ENCODE peak calls at places on chromosomes 11 and 22, in six cellular contexts. P is ELF-1, Z is AML-193, N is ascending aorta, Y is NCI-H1092 treated with DMSO at 0.1 percent for 48 hours, B is AG20443. G is an unnamed sample.

GRCh38 chr22:37030560-37031281 is 11.2 kb downstream of the MPST start:
- DNase-seq in P (no peak), Z (no peak), N (no peak), Y (no peak), B (no peak), G (no peak)

GRCh38 chr22:21449531-21450319 is 17.5 kb upstream of the TMEM191C start:
- DNase-seq in P (no peak), Z (no peak), N (no peak), Y (no peak), B (no peak), G (no peak)

GRCh38 chr11:83007477-83007876 is 64.2 kb downstream of the RAB30 start:
- DNase-seq in P (no peak), Z (no peak), N (no peak), Y (no peak), B (no peak), G (no peak)

GRCh38 chr11:32427935-32428664 is 7.2 kb downstream of the WT1 start:
- DNase-seq in P (peak), Z (no peak), N (no peak), Y (no peak), B (peak), G (peak)

GRCh38 chr11:76910620-76911414 is 50.1 kb downstream of the ACER3 start:
- DNase-seq in P (peak), Z (no peak), N (no peak), Y (no peak), B (peak), G (peak)

GRCh38 chr11:32561835-32562234 is 21.8 kb upstream of the EIF3M start:
- DNase-seq in P (peak), Z (no peak), N (no peak), Y (no peak), B (no peak), G (peak)

GRCh38 chr11:12008790-12009616 is 577 bp upstream of the DKK3 start:
- DNase-seq in P (peak), Z (no peak), N (no peak), Y (peak), B (peak), G (peak)

GRCh38 chr22:26884921-26885320 is 227.5 kb downstream of the MIAT start:
- DNase-seq in P (no peak), Z (no peak), N (peak), Y (no peak), B (no peak), G (no peak)

GRCh38 chr11:108498046-108498815 is at the start of gene POGLUT3:
- DNase-seq in P (peak), Z (peak), N (no peak), Y (peak), B (peak), G (peak)

GRCh38 chr11:123063396-123064267 is 1.7 kb upstream of the HSPA8 start:
- DNase-seq in P (peak), Z (peak), N (no peak), Y (peak), B (peak), G (peak)

GRCh38 chr11:116263020-116263419 is 509.8 kb downstream of the BUD13 start:
- DNase-seq in P (no peak), Z (no peak), N (no peak), Y (no peak), B (no peak), G (no peak)

GRCh38 chr11:132158091-132158490 is 787.7 kb downstream of the NTM start:
- DNase-seq in P (peak), Z (no peak), N (no peak), Y (peak), B (peak), G (peak)

GRCh38 chr22:32030508-32031247 is 12.4 kb upstream of the SLC5A1 start:
- DNase-seq in P (no peak), Z (no peak), N (no peak), Y (no peak), B (no peak), G (no peak)

GRCh38 chr11:6438979-6439571 is 1.7 kb downstream of the HPX start:
- DNase-seq in P (peak), Z (peak), N (no peak), Y (peak), B (peak), G (peak)

GRCh38 chr22:40030757-40031092 is 36.0 kb downstream of the FAM83F start:
- DNase-seq in P (no peak), Z (no peak), N (no peak), Y (no peak), B (no peak), G (peak)

GRCh38 chr22:21082248-21082647 is 36.5 kb downstream of the LRRC74B start:
- DNase-seq in P (no peak), Z (no peak), N (no peak), Y (no peak), B (no peak), G (no peak)

GRCh38 chr11:101960231-101960630 is 43.9 kb upstream of the ANGPTL5 start:
- DNase-seq in P (no peak), Z (no peak), N (no peak), Y (no peak), B (no peak), G (no peak)